ENCODE peak calls at places on chromosomes 13 and 19, in five cellular contexts. J is thoracic aorta, B is cardiac muscle cell, F is RWPE2, M is A673. A is an unnamed sample. For H3K4me1, the result is how much of the 10 kb centered on the place peaks cover.

GRCh38 chr13:63433546-63434150 is 2018.0 kb upstream of the PCDH20 start:
- DNase-seq in J (no peak), B (no peak), F (no peak), M (no peak), A (no peak)

GRCh38 chr13:50126378-50127016 is 111.3 kb downstream of the KCNRG start:
- DNase-seq in J (no peak), B (peak), F (no peak), M (peak), A (peak)

GRCh38 chr19:7230826-7231225 is 63.4 kb downstream of the INSR start:
- DNase-seq in J (no peak), B (no peak), F (no peak), M (no peak), A (no peak)

GRCh38 chr19:57473646-57474045 is 3.7 kb downstream of the ZNF772 start:
- DNase-seq in J (no peak), B (peak), F (no peak), M (no peak), A (no peak)

GRCh38 chr19:43687660-43687997 is 17.7 kb upstream of the PLAUR start:
- DNase-seq in J (no peak), B (no peak), F (no peak), M (no peak), A (no peak)

GRCh38 chr13:23159587-23160240 is 21.1 kb upstream of the SGCG start:
- DNase-seq in J (no peak), B (peak), F (no peak), M (peak), A (no peak)

GRCh38 chr13:42906257-42906656 is 85.8 kb downstream of the EPSTI1 start:
- DNase-seq in J (no peak), B (no peak), F (no peak), M (no peak), A (no peak)

GRCh38 chr19:492091-492531 is 4.2 kb upstream of the MADCAM1 start:
- DNase-seq in J (no peak), B (no peak), F (no peak), M (no peak), A (no peak)

GRCh38 chr19:44539236-44539819 is 9.9 kb upstream of the CEACAM20 start:
- DNase-seq in J (no peak), B (no peak), F (no peak), M (no peak), A (no peak)

GRCh38 chr19:15702590-15702930 is 25.3 kb upstream of the OR10H2 start:
- DNase-seq in J (no peak), B (peak), F (no peak), M (peak), A (peak)

GRCh38 chr13:79423801-79424642 is 18.0 kb upstream of the RBM26 start:
- DNase-seq in J (no peak), B (peak), F (no peak), M (peak), A (no peak)

GRCh38 chr19:40745402-40745780 is 4.9 kb downstream of the ACTMAP start:
- DNase-seq in J (no peak), B (peak), F (no peak), M (no peak), A (no peak)

GRCh38 chr19:18153555-18154134 is 682 bp downstream of the PIK3R2 start:
- DNase-seq in J (no peak), B (no peak), F (no peak), M (no peak), A (peak)

GRCh38 chr13:89375839-89376238 is 1704.7 kb downstream of the SLITRK5 start:
- DNase-seq in J (no peak), B (peak), F (no peak), M (peak), A (no peak)

GRCh38 chr19:18725755-18726416 is 42.4 kb downstream of the CRTC1 start:
- DNase-seq in J (no peak), B (no peak), F (no peak), M (no peak), A (no peak)

GRCh38 chr19:9849786-9850185 is 14.7 kb downstream of the PIN1 start:
- DNase-seq in J (no peak), B (no peak), F (no peak), M (no peak), A (no peak)

GRCh38 chr19:19656451-19657396 is 6.8 kb downstream of the ATP13A1 start:
- DNase-seq in J (no peak), B (no peak), F (no peak), M (no peak), A (no peak)

GRCh38 chr13:101382701-101383100 is 33.6 kb downstream of the NALCN start:
- DNase-seq in J (no peak), B (no peak), F (no peak), M (no peak), A (no peak)

GRCh38 chr13:35857769-35858168 is 273.4 kb downstream of the DCLK1 start:
- DNase-seq in J (no peak), B (peak), F (no peak), M (no peak), A (no peak)

GRCh38 chr13:76350399-76350798 is 535.8 kb downstream of the KCTD12 start:
- DNase-seq in J (no peak), B (peak), F (no peak), M (no peak), A (no peak)

GRCh38 chr13:113120300-113121182 is 2.1 kb upstream of the F10 start:
- DNase-seq in J (no peak), B (no peak), F (no peak), M (no peak), A (no peak)

GRCh38 chr19:11281336-11282049 is 14.5 kb upstream of the TSPAN16 start:
- DNase-seq in J (no peak), B (peak), F (no peak), M (no peak), A (no peak)

GRCh38 chr13:48110930-48111721 is 16.2 kb upstream of the MED4 start:
- DNase-seq in J (no peak), B (peak), F (no peak), M (no peak), A (no peak)

GRCh38 chr13:100530645-100531044 is 57.9 kb downstream of the GGACT start:
- DNase-seq in J (no peak), B (no peak), F (no peak), M (no peak), A (no peak)

GRCh38 chr13:41059466-41059865 is 1.8 kb upstream of the WBP4 start:
- DNase-seq in J (no peak), B (no peak), F (no peak), M (peak), A (no peak)

GRCh38 chr19:7527516-7528191 is 5.2 kb downstream of the MCOLN1 start:
- DNase-seq in J (no peak), B (no peak), F (no peak), M (no peak), A (peak)

GRCh38 chr19:1166872-1167573 is 7.0 kb downstream of the SBNO2 start:
- DNase-seq in J (no peak), B (no peak), F (no peak), M (no peak), A (no peak)

GRCh38 chr19:40862785-40863184 is 12.5 kb upstream of the CYP2A6 start:
- DNase-seq in J (no peak), B (peak), F (no peak), M (no peak), A (no peak)

GRCh38 chr13:97879646-97880297 is 73.7 kb upstream of the IPO5 start:
- DNase-seq in J (no peak), B (peak), F (no peak), M (peak), A (no peak)

GRCh38 chr13:42001580-42001979 is 40.7 kb upstream of the VWA8 start:
- DNase-seq in J (no peak), B (peak), F (peak), M (no peak), A (no peak)

GRCh38 chr19:50896591-50897190 is 14.5 kb downstream of the KLK4 start:
- DNase-seq in J (no peak), B (peak), F (no peak), M (no peak), A (no peak)

GRCh38 chr19:51146751-51147150 is 4.7 kb downstream of the SIGLEC7 start:
- DNase-seq in J (no peak), B (no peak), F (no peak), M (no peak), A (peak)

GRCh38 chr19:23762884-23763711 is 4.4 kb upstream of the ZNF681 start:
- DNase-seq in J (no peak), B (peak), F (peak), M (no peak), A (peak)

GRCh38 chr19:2168619-2169424 is 5.1 kb downstream of the DOT1L start:
- DNase-seq in J (peak), B (peak), F (peak), M (no peak), A (peak)
- TF ChIP-seq CTCF in J (no peak), B (no peak), F (no peak), M (no peak), A (no peak)

DNA sequence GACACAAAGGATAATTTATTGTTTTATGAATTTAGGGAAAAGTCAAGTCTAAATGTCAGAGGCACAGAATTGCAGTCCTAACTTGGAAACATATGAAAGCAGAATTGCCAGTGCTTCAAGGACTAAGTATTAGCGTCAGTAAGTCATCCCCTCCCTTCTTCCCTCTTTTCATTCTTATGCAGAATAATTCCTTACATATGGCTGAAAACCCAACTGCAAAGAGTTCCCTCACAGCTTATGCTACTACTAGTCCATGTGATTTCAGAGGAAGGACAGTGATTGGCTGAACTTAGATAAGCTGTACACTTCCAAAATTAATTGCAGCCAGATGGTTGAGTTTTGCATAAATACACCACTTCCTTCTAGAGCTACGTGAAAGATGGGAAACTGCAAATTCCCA is 730.3 kb downstream of the OLFM4 start:
- DNase-seq in J (no peak), B (no peak), F (no peak), M (peak), A (no peak)
- H3K4me1 ChIP-seq in J (under half), B (under half), F (under half), M (under half), A (under half)

DNA sequence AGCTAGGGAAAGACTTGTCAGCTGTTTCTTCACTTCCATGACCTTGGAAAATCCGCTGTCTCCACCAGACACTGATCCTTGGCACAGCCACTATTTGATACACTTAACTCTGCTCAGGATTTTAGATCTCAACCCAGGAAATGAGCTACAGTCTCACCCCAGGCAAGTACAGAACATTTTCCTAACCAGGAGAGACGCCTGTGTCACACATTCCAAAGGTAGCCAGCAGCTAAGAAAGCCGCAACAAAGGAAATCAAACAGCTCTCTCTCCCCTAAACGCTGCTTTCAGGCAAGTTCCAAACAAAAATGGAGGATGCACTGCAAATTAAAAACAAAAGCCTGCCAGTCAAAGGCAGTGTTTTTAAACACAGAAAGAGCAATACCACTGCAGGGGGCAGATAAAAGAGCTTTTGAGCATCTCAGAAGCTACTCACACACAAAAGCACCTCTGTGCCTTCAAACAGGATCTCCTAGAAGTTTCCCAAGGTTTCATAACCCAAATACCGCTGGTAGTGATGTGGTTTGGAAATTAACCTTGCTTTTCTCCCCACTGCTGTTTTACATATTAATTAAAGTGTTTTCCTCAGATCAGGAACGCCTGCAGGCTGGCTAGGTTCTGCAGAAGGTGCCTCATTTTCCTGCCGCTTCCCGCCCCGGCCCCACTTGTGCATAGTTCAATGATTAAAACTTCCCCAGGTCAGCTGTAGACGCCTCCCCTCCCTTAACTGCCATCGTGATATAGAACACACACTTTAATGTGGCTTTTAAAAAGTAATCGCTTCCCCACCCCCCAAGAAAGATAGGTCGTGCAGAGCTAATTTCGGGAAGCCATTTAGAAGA is 57.1 kb downstream of the IRS2 start:
- DNase-seq in J (no peak), B (peak), F (no peak), M (no peak), A (no peak)
- H3K4me3 ChIP-seq in J (no peak), B (no peak), F (no peak), M (no peak), A (no peak)

GRCh38 chr19:13039211-13039789 is 44.0 kb downstream of the NFIX start:
- DNase-seq in J (no peak), B (no peak), F (no peak), M (no peak), A (no peak)

GRCh38 chr19:13038306-13039210 is 43.3 kb downstream of the NFIX start:
- DNase-seq in J (no peak), B (no peak), F (no peak), M (no peak), A (no peak)

GRCh38 chr19:13040916-13041292 is 45.6 kb downstream of the NFIX start:
- DNase-seq in J (no peak), B (no peak), F (no peak), M (no peak), A (no peak)

GRCh38 chr19:13042443-13043130 is 47.3 kb downstream of the NFIX start:
- DNase-seq in J (no peak), B (peak), F (no peak), M (no peak), A (no peak)

GRCh38 chr19:13040232-13040915 is 45.1 kb downstream of the NFIX start:
- DNase-seq in J (no peak), B (no peak), F (no peak), M (no peak), A (no peak)
- TF ChIP-seq CTCF in J (no peak), B (no peak), F (no peak), M (no peak), A (no peak)

GRCh38 chr19:38690832-38691231 is 43.4 kb downstream of the ACTN4 start:
- DNase-seq in J (no peak), B (no peak), F (no peak), M (no peak), A (no peak)
- H3K4me1 ChIP-seq in J (half or more), B (under half), F (half or more), M (under half), A (half or more)

DNA sequence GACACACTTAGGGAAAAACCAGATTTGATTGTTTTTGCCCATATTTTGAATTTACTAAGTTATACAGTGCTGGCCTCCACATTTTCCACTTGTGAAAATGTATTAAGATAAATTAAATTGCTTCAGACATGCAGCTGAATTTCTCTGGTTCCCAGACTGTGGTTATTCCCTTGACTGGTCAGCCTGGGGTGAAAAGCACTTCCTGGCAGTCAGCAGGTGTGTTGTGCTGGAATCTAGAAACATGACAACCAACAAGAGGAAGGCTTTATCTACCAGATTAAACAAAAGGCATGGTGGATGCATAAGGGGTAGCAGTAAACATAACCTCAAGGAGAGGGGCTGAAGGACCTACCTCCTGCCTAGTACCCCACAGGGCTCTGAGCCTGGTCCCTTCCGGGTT is 133.2 kb downstream of the LACC1 start:
- DNase-seq in J (no peak), B (peak), F (no peak), M (no peak), A (no peak)
- H3K4me3 ChIP-seq in J (no peak), B (no peak), F (no peak), M (no peak), A (no peak)

DNA sequence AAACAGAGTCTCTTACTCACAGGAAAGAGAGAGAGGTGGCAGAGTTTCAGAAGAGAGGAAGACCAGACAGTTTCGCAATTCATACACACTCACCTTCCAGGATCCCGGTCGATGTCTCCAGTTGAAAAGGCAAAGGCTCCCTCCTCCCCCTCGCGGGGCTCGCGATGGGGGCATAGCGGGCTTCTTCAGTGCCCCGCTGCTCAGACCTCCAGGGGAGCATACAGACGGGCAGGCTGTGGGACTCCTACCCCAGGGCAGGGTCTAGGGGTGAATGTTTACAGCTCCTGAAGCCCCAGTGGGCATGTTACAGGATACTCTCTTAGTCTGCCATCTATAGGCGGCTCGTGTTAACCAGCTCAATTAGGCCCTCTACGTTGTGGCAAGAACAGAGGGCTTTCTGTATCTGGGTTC is 139.2 kb downstream of the SLITRK5 start:
- DNase-seq in J (no peak), B (no peak), F (no peak), M (no peak), A (peak)
- TF ChIP-seq CTCF in J (no peak), B (no peak), F (no peak), M (peak), A (no peak)

GRCh38 chr13:27024781-27025492 is 146.7 kb downstream of the USP12 start:
- DNase-seq in J (no peak), B (no peak), F (no peak), M (no peak), A (no peak)

GRCh38 chr13:27020415-27020814 is 151.2 kb downstream of the USP12 start:
- DNase-seq in J (no peak), B (no peak), F (no peak), M (no peak), A (no peak)

GRCh38 chr13:27024062-27024461 is 147.5 kb downstream of the USP12 start:
- DNase-seq in J (no peak), B (no peak), F (no peak), M (no peak), A (no peak)

GRCh38 chr13:27022571-27023311 is 148.9 kb downstream of the USP12 start:
- DNase-seq in J (no peak), B (peak), F (no peak), M (no peak), A (no peak)

DNA sequence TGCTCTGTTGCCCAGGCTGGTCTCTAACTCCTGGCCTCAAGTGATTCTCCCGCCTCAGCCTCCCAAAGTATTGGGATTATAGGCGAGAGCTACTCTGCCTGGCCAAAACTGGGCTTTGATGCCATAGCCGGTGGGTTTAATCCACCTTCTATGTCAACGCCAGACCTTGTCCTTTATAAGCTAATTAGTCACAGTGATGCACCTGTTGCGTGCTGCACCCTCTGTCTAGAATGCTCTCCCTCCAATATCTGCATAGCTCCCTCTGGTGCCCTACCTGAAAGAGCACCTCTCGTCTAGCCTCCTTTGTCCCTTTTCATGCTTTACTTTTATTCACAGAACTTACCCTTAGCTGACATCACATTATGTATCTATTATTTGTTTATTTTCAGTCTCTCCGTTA is 148.2 kb downstream of the USP12 start:
- DNase-seq in J (no peak), B (no peak), F (no peak), M (no peak), A (no peak)
- H3K4me1 ChIP-seq in J (under half), B (under half), F (under half), M (under half), A (under half)

DNA sequence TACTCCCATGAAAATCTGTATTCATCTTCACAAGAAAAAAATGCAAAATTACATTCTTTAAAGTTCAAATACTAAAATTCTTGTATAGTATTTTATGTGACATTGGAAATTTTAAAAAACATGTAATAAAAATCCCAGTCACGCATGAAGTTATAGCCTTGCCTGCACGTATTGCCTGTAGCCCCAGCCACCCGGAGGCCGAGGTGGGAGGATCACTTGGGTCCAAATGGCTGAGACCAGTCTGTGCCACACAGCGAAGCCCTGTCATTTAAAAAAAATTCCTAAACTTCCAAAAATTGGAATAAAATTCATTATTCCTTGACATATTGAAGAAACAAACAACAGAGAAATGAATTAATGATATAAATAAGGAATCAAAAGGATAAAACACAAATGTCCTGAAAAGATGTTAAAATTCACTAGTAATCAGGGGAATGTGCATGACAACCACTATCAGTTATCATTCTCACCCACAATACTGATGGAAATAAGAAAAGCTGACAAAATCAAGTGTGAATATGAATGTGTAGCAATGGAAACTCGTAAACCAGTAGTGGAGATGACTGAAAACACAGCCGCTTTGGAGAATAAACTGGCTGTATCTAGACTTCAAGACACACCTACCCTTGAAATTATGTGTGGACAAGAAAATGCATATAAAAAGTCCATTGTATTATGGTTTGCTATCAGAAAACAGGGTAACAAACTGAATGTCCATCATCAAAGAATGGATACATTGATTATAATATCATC is 7.5 kb downstream of the CARD8 start:
- DNase-seq in J (no peak), B (no peak), F (no peak), M (no peak), A (no peak)
- H3K4me3 ChIP-seq in J (peak), B (no peak), F (no peak), M (peak), A (no peak)

A was measured in mucosa of descending colon.